ENCODE peak calls at places on chromosomes 2 and 18, in five cellular contexts. Q, V, F, O and S are unnamed samples.

GRCh38 chr2:217362290-217362689 is 502.4 kb upstream of the TNP1 start:
- DNase-seq in Q (no peak), V (no peak), F (no peak), O (no peak), S (no peak)

GRCh38 chr2:126906781-126907180 is 8.1 kb downstream of the TEX51 start:
- DNase-seq in Q (no peak), V (no peak), F (peak), O (no peak), S (no peak)

GRCh38 chr2:2324565-2325101 is 6.4 kb downstream of the MYT1L start:
- DNase-seq in Q (no peak), V (no peak), F (no peak), O (no peak), S (no peak)

GRCh38 chr2:241695676-241696075 is 6.2 kb upstream of the ING5 start:
- DNase-seq in Q (no peak), V (no peak), F (no peak), O (no peak), S (no peak)

GRCh38 chr2:240565267-240566202 is 2.7 kb upstream of the RNPEPL1 start:
- DNase-seq in Q (peak), V (peak), F (peak), O (peak), S (peak)

GRCh38 chr2:81266106-81266505 is 961.6 kb upstream of the LRRTM1 start:
- DNase-seq in Q (no peak), V (no peak), F (no peak), O (no peak), S (no peak)

GRCh38 chr2:68726608-68727367 is 7.8 kb upstream of the ARHGAP25 start:
- DNase-seq in Q (no peak), V (no peak), F (no peak), O (no peak), S (no peak)

GRCh38 chr2:37344453-37345361 is at the start of gene QPCT:
- DNase-seq in Q (peak), V (peak), F (peak), O (peak), S (peak)

GRCh38 chr2:100629309-100629708 is 66.5 kb downstream of the PDCL3 start:
- DNase-seq in Q (no peak), V (no peak), F (no peak), O (no peak), S (no peak)

GRCh38 chr2:2188344-2189111 is 142.5 kb downstream of the MYT1L start:
- DNase-seq in Q (no peak), V (no peak), F (no peak), O (no peak), S (no peak)

GRCh38 chr18:38695559-38696270 is 1130.1 kb upstream of the CELF4 start:
- DNase-seq in Q (no peak), V (no peak), F (no peak), O (no peak), S (no peak)

GRCh38 chr2:55109219-55109891 is 59.1 kb upstream of the RTN4 start:
- DNase-seq in Q (peak), V (peak), F (no peak), O (no peak), S (no peak)

GRCh38 chr2:75053484-75054112 is 95.2 kb downstream of the POLE4 start:
- DNase-seq in Q (no peak), V (peak), F (peak), O (no peak), S (no peak)

GRCh38 chr18:22230403-22231042 is 61.1 kb downstream of the GATA6 start:
- DNase-seq in Q (peak), V (no peak), F (no peak), O (no peak), S (no peak)

GRCh38 chr2:43284967-43285366 is 58.6 kb upstream of the ZFP36L2 start:
- DNase-seq in Q (no peak), V (no peak), F (no peak), O (no peak), S (no peak)

GRCh38 chr2:30232027-30232800 is 880 bp downstream of the LBH start:
- DNase-seq in Q (peak), V (no peak), F (peak), O (peak), S (no peak)

GRCh38 chr2:41498791-41499190 is 549.0 kb upstream of the PKDCC start:
- DNase-seq in Q (no peak), V (no peak), F (no peak), O (no peak), S (no peak)

GRCh38 chr2:46326231-46326980 is 29.2 kb downstream of the EPAS1 start:
- DNase-seq in Q (peak), V (no peak), F (no peak), O (no peak), S (peak)

GRCh38 chr2:23635666-23636340 is 250.8 kb downstream of the KLHL29 start:
- DNase-seq in Q (no peak), V (no peak), F (peak), O (no peak), S (no peak)

GRCh38 chr18:48781041-48781989 is 169.4 kb downstream of the SMAD7 start:
- DNase-seq in Q (peak), V (peak), F (peak), O (peak), S (peak)

GRCh38 chr2:39118786-39119499 is 1.9 kb downstream of the SOS1 start:
- DNase-seq in Q (no peak), V (peak), F (no peak), O (no peak), S (no peak)

GRCh38 chr18:48719988-48720654 is 181.3 kb downstream of the CTIF start:
- DNase-seq in Q (peak), V (peak), F (no peak), O (no peak), S (no peak)

GRCh38 chr2:152335016-152335850 is at the start of gene FMNL2:
- DNase-seq in Q (peak), V (peak), F (peak), O (peak), S (peak)

GRCh38 chr2:152336854-152337510 is 2.0 kb downstream of the FMNL2 start:
- DNase-seq in Q (peak), V (no peak), F (no peak), O (peak), S (no peak)

GRCh38 chr2:152335851-152336102 is 803 bp downstream of the FMNL2 start:
- DNase-seq in Q (no peak), V (no peak), F (no peak), O (peak), S (no peak)

GRCh38 chr2:152337511-152337903 is 2.5 kb downstream of the FMNL2 start:
- DNase-seq in Q (no peak), V (no peak), F (no peak), O (no peak), S (no peak)

GRCh38 chr2:152336103-152336853 is 1.3 kb downstream of the FMNL2 start:
- DNase-seq in Q (peak), V (peak), F (peak), O (peak), S (peak)
- TF ChIP-seq POLR2A in Q (no peak), V (peak), F (no peak), O (no peak), S (no peak)

GRCh38 chr2:238595750-238596570 is 169.2 kb downstream of the ASB1 start:
- DNase-seq in Q (no peak), V (no peak), F (no peak), O (no peak), S (no peak)
- H3K27ac ChIP-seq in Q (no peak), V (no peak), F (no peak), O (no peak), S (peak)

DNA sequence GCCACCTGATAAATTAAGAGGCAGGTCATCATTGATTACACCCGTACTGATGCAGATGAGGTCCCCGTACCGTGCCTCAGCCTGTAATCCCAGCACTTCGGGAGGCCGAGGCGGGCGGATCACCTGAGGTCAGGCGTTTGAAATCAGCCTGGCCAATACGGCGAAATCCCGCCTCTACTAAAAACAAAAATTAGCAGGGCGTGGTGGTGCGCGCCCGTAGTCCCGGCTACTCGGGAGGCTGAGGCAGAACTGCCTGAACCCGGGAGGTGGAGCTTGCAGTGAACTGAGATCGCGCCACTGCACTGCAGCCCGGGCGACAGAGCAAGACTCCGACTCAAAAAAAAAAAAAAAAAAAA is 683 bp upstream of the ENOSF1 start:
- DNase-seq in Q (peak), V (no peak), F (no peak), O (peak), S (no peak)
- H3K4me3 ChIP-seq in Q (no peak), V (peak), F (peak), O (peak), S (peak)

GRCh38 chr2:25160376-25160775 is 8.0 kb downstream of the POMC start:
- DNase-seq in Q (no peak), V (no peak), F (no peak), O (no peak), S (no peak)

GRCh38 chr2:25159947-25160346 is 8.4 kb downstream of the POMC start:
- DNase-seq in Q (no peak), V (no peak), F (no peak), O (no peak), S (no peak)

GRCh38 chr2:25158096-25158852 is 10.1 kb downstream of the POMC start:
- DNase-seq in Q (no peak), V (no peak), F (no peak), O (no peak), S (no peak)

GRCh38 chr2:25164526-25164925 is 3.9 kb downstream of the POMC start:
- DNase-seq in Q (no peak), V (peak), F (no peak), O (no peak), S (no peak)

GRCh38 chr2:25161055-25161781 is 7.2 kb downstream of the POMC start:
- DNase-seq in Q (peak), V (peak), F (peak), O (peak), S (no peak)
- TF ChIP-seq POLR2A in Q (no peak), V (no peak), F (no peak), O (no peak), S (no peak)

GRCh38 chr18:74788657-74789056 is 191.0 kb downstream of the ZNF407 start:
- DNase-seq in Q (no peak), V (no peak), F (no peak), O (no peak), S (no peak)
- H3K27ac ChIP-seq in Q (no peak), V (no peak), F (no peak), O (no peak), S (no peak)